ENCODE peak calls at places on chromosomes 1 and 21, in seven cellular contexts. A is adrenal gland, Y is GM23338, Z is breast epithelium, X is PC-9, W is gastrocnemius medialis, G is transverse colon. I is an unnamed sample.

GRCh38 chr1:71908871-71909390 is 373.4 kb downstream of the NEGR1 start:
- DNase-seq in A (no peak), Y (no peak), Z (no peak), X (no peak), W (no peak), G (no peak), I (no peak)

GRCh38 chr1:150066838-150067183 is 765 bp upstream of the VPS45 start:
- DNase-seq in A (peak), Y (peak), Z (peak), X (no peak), W (no peak), G (peak), I (peak)

GRCh38 chr1:6113745-6114144 is 66.4 kb downstream of the CHD5 start:
- DNase-seq in A (no peak), Y (no peak), Z (no peak), X (no peak), W (no peak), G (no peak), I (no peak)

GRCh38 chr1:192243721-192244120 is 73.1 kb upstream of the RGS21 start:
- DNase-seq in A (no peak), Y (no peak), Z (no peak), X (no peak), W (no peak), G (no peak), I (no peak)

GRCh38 chr1:25926731-25927496 is 20.7 kb upstream of the STMN1 start:
- DNase-seq in A (no peak), Y (peak), Z (no peak), X (no peak), W (no peak), G (no peak), I (peak)

GRCh38 chr1:118947790-118948189 is 40.4 kb downstream of the TBX15 start:
- DNase-seq in A (no peak), Y (no peak), Z (no peak), X (no peak), W (no peak), G (no peak), I (no peak)

GRCh38 chr1:28190337-28190979 is 14.0 kb upstream of the PTAFR start:
- DNase-seq in A (no peak), Y (no peak), Z (no peak), X (peak), W (no peak), G (no peak), I (no peak)

GRCh38 chr1:204409878-204410763 is 1.5 kb downstream of the PPP1R15B start:
- DNase-seq in A (no peak), Y (peak), Z (no peak), X (no peak), W (no peak), G (no peak), I (no peak)

GRCh38 chr1:3679098-3679555 is 26.8 kb downstream of the TP73 start:
- DNase-seq in A (no peak), Y (no peak), Z (no peak), X (no peak), W (no peak), G (no peak), I (no peak)

GRCh38 chr1:220485791-220486190 is 42.1 kb upstream of the MARK1 start:
- DNase-seq in A (no peak), Y (no peak), Z (no peak), X (no peak), W (no peak), G (no peak), I (no peak)

GRCh38 chr1:62676606-62677356 is 11.4 kb downstream of the DOCK7 start:
- DNase-seq in A (no peak), Y (peak), Z (no peak), X (no peak), W (no peak), G (no peak), I (no peak)

GRCh38 chr1:228207851-228208821 is at the start of gene OBSCN:
- DNase-seq in A (no peak), Y (peak), Z (peak), X (no peak), W (peak), G (no peak), I (no peak)

GRCh38 chr1:94983343-94983742 is 56.4 kb upstream of the CNN3 start:
- DNase-seq in A (peak), Y (no peak), Z (no peak), X (peak), W (no peak), G (peak), I (no peak)

GRCh38 chr1:184569106-184569505 is 182.3 kb downstream of the C1orf21 start:
- DNase-seq in A (no peak), Y (no peak), Z (no peak), X (no peak), W (no peak), G (no peak), I (no peak)

GRCh38 chr1:95503371-95504145 is 269.5 kb downstream of the RWDD3 start:
- DNase-seq in A (no peak), Y (no peak), Z (peak), X (no peak), W (no peak), G (no peak), I (no peak)

GRCh38 chr1:204445860-204446412 is 34.3 kb upstream of the PPP1R15B start:
- DNase-seq in A (no peak), Y (peak), Z (no peak), X (no peak), W (no peak), G (peak), I (no peak)

GRCh38 chr1:48160486-48161132 is 61.9 kb upstream of the SLC5A9 start:
- DNase-seq in A (no peak), Y (no peak), Z (no peak), X (no peak), W (no peak), G (no peak), I (no peak)

GRCh38 chr1:47160716-47161115 is 23.5 kb downstream of the CYP4A22 start:
- DNase-seq in A (no peak), Y (no peak), Z (no peak), X (no peak), W (no peak), G (no peak), I (no peak)

GRCh38 chr1:228955691-228956090 is 220.4 kb downstream of the RHOU start:
- DNase-seq in A (no peak), Y (no peak), Z (no peak), X (no peak), W (no peak), G (no peak), I (no peak)

GRCh38 chr21:46374761-46375389 is 50.9 kb downstream of the PCNT start:
- DNase-seq in A (no peak), Y (no peak), Z (no peak), X (no peak), W (peak), G (no peak), I (no peak)

GRCh38 chr1:52157582-52157981 is 15.7 kb downstream of the ZFYVE9 start:
- DNase-seq in A (no peak), Y (no peak), Z (no peak), X (no peak), W (no peak), G (no peak), I (no peak)

GRCh38 chr1:240312872-240313271 is 221.2 kb downstream of the FMN2 start:
- DNase-seq in A (no peak), Y (no peak), Z (no peak), X (no peak), W (no peak), G (no peak), I (no peak)

GRCh38 chr1:20423169-20423795 is 62.7 kb downstream of the CAMK2N1 start:
- DNase-seq in A (no peak), Y (no peak), Z (no peak), X (no peak), W (no peak), G (no peak), I (no peak)

GRCh38 chr1:74534241-74534640 is 21.8 kb upstream of the LRRC53 start:
- DNase-seq in A (no peak), Y (no peak), Z (no peak), X (no peak), W (no peak), G (no peak), I (no peak)

GRCh38 chr1:121516279-121516967 is 331.6 kb downstream of the SRGAP2C start:
- DNase-seq in A (peak), Y (no peak), Z (no peak), X (no peak), W (no peak), G (peak), I (no peak)

GRCh38 chr1:5828322-5828935 is 163.8 kb downstream of the NPHP4 start:
- DNase-seq in A (no peak), Y (no peak), Z (no peak), X (no peak), W (no peak), G (no peak), I (no peak)

GRCh38 chr1:63821650-63822049 is 47.8 kb downstream of the ROR1 start:
- DNase-seq in A (no peak), Y (no peak), Z (no peak), X (peak), W (no peak), G (no peak), I (no peak)

GRCh38 chr1:41662061-41662655 is 177.7 kb upstream of the EDN2 start:
- DNase-seq in A (peak), Y (peak), Z (peak), X (no peak), W (no peak), G (peak), I (peak)

GRCh38 chr1:91406773-91407389 is 2.2 kb upstream of the HFM1 start:
- DNase-seq in A (no peak), Y (peak), Z (no peak), X (no peak), W (no peak), G (no peak), I (no peak)

GRCh38 chr1:91402023-91402422 is 2.6 kb downstream of the HFM1 start:
- DNase-seq in A (no peak), Y (peak), Z (no peak), X (no peak), W (no peak), G (no peak), I (no peak)

GRCh38 chr1:91400133-91400725 is 4.4 kb downstream of the HFM1 start:
- DNase-seq in A (no peak), Y (peak), Z (no peak), X (no peak), W (no peak), G (no peak), I (no peak)

DNA sequence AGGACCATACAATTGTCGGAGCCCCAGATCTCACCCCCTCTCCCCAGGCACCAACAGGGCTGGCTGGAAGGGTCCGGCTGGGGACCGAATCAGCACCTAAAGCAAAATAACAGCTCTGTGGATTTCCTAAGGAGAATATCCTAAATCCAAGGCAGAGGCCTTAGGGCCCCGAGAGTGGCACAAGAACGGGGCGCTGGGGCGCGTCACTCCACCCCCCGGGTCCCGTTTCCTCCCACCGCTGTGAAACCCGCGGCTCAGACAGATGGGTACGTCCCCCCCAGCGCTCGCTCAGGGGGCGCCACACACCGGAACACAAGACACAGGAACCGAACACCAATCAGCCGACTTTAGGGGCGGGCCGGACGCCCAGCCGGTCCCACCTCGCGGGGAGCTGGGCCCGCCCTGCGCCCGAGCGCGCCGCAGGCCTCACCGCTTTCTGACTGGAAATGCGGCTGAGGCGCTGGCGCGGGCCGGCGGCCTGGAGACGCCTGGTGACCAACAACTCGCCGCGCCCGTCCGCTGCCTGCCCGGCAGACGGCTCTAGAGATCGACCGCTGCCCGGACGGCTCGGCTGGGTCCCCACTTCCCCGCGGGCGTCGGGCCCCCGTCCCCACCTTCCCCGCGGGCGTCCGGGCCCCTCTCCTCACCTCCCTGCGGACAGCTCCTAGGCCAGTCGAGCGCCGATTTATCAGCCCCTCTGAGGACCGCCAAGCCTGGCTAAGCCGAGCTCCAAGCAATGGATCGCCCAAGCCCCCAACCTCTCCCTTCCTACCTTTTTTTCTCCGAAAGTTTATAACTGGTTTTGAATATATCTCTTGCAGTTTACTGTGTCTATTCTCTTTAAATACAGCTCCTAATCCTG is at the start of gene HFM1:
- DNase-seq in A (peak), Y (peak), Z (peak), X (peak), W (peak), G (peak), I (peak)
- TF ChIP-seq CTCF in A (no peak), Y (peak), Z (no peak), X (no peak), W (no peak), G (no peak), I (no peak)

GRCh38 chr1:206080421-206080820 is 27.4 kb downstream of the RHEX start:
- DNase-seq in A (no peak), Y (no peak), Z (no peak), X (no peak), W (no peak), G (no peak), I (no peak)

GRCh38 chr1:206083750-206084149 is 30.8 kb downstream of the RHEX start:
- DNase-seq in A (no peak), Y (no peak), Z (no peak), X (no peak), W (no peak), G (no peak), I (no peak)

GRCh38 chr1:206079130-206079529 is 26.2 kb downstream of the RHEX start:
- DNase-seq in A (no peak), Y (no peak), Z (no peak), X (no peak), W (no peak), G (no peak), I (no peak)

GRCh38 chr1:206081811-206082210 is 28.8 kb downstream of the RHEX start:
- DNase-seq in A (no peak), Y (no peak), Z (no peak), X (no peak), W (no peak), G (no peak), I (no peak)

DNA sequence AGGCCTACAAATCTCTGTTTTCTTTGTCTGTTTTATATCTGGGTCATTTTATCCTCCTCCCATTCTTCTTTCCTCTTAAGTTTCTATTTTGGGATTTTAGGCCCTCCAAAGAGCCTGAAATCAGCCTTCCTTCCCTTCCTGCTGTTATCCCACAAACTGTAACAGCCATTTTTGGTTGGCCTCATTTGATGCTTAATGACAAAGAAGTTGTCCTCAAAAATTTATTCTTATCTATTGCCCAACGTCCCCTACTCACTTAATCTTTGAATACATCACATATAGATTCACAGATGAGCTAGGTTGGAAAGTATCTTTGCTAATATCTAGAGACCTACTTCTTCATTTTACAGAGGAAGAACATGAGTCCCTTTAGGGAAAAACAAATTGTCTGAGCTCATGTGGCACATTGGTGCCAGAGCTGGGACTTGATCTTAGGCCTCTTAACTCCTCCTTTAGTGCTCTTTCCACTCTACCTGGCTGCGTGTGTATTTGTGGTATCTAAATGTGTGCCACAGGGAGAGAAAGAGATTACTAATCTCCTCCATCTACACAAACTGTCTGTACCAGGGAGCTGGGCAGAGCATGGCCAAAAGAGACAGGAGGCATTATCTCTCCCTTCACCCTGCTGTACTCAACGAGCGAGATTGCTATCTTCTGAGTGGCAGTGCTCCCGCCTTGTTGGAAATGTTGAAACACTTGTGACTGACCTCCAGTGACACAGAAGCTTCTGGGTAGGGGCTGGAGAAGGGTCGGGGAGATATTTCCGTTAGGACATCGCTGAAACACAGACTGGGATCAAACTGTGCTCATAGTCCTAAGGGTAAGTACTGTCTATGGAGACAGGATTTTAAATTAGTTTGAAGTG is 30.1 kb downstream of the RHEX start:
- DNase-seq in A (no peak), Y (no peak), Z (no peak), X (no peak), W (no peak), G (no peak), I (no peak)
- TF ChIP-seq CTCF in A (no peak), Y (no peak), Z (no peak), X (no peak), W (no peak), G (no peak), I (no peak)

GRCh38 chr21:22476726-22477646 is 1478.8 kb downstream of the NCAM2 start:
- DNase-seq in A (no peak), Y (peak), Z (no peak), X (no peak), W (no peak), G (no peak), I (no peak)
- TF ChIP-seq CTCF in A (no peak), Y (no peak), Z (no peak), X (no peak), W (no peak), G (no peak), I (no peak)

GRCh38 chr1:214602764-214603657 is at the start of gene CENPF:
- DNase-seq in A (peak), Y (peak), Z (peak), X (peak), W (peak), G (peak), I (peak)
- TF ChIP-seq CTCF in A (peak), Y (no peak), Z (no peak), X (no peak), W (no peak), G (peak), I (peak)

DNA sequence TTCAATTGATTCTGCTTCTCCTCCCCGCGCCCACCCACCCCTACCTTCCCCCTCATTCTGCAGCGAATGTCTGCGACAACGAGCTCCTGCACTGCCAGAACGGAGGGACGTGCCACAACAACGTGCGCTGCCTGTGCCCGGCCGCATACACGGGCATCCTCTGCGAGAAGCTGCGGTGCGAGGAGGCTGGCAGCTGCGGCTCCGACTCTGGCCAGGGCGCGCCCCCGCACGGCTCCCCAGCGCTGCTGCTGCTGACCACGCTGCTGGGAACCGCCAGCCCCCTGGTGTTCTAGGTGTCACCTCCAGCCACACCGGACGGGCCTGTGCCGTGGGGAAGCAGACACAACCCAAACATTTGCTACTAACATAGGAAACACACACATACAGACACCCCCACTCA is 339.7 kb downstream of the NTNG1 start:
- DNase-seq in A (no peak), Y (no peak), Z (no peak), X (no peak), W (no peak), G (peak), I (peak)
- TF ChIP-seq CTCF in A (peak), Y (no peak), Z (no peak), X (no peak), W (no peak), G (no peak), I (no peak)

GRCh38 chr1:66084442-66084841 is 291.7 kb downstream of the PDE4B start:
- DNase-seq in A (no peak), Y (peak), Z (no peak), X (no peak), W (no peak), G (no peak), I (no peak)
- TF ChIP-seq CTCF in A (no peak), Y (peak), Z (no peak), X (no peak), W (no peak), G (no peak), I (no peak)